ENCODE peak calls at places on chromosomes 2 and 18, in eight cellular contexts. M is central memory CD4-positive, alpha-beta T cell; Q is mucosa of gallbladder; R is GM04504; D is dorsolateral prefrontal cortex; Z is stimulated activated CD8-positive, alpha-beta memory T cell treated with anti-CD3 and anti-CD28 coated beads, Interleukin-4, amount 100 ng/mL, for 4 hours; S is lower lobe of right lung; J is caudate nucleus. U is an unnamed sample.

GRCh38 chr2:134500211-134500935 is 218.4 kb downstream of the TMEM163 start:
- DNase-seq in J (no peak), Q (no peak), S (no peak), R (no peak), M (no peak), Z (no peak), D (no peak), U (no peak)

GRCh38 chr2:186780701-186781316 is 68.2 kb downstream of the ZSWIM2 start:
- DNase-seq in Q (no peak), M (no peak), J (no peak), R (no peak), D (no peak), Z (no peak), S (no peak), U (peak)

GRCh38 chr2:54065411-54065810 is 50.0 kb upstream of the ACYP2 start:
- DNase-seq in S (no peak), R (peak), Z (no peak), Q (no peak), J (no peak), M (no peak), D (peak), U (no peak)

GRCh38 chr2:43082111-43082877 is 144.1 kb downstream of the ZFP36L2 start:
- DNase-seq in Q (peak), M (no peak), R (peak), Z (no peak), D (no peak), S (no peak), J (no peak), U (peak)

GRCh38 chr2:10278029-10278762 is 24.5 kb upstream of the HPCAL1 start:
- DNase-seq in D (peak), Q (peak), S (peak), R (peak), M (no peak), Z (no peak), J (no peak), U (no peak)

GRCh38 chr2:219739866-219740440 is 112.5 kb downstream of the SLC4A3 start:
- DNase-seq in Q (no peak), J (no peak), R (no peak), S (no peak), D (no peak), M (no peak), Z (no peak), U (no peak)

GRCh38 chr18:76685860-76686259 is 136.5 kb upstream of the ZNF236 start:
- DNase-seq in S (no peak), Q (no peak), J (no peak), M (no peak), R (no peak), D (no peak), Z (no peak), U (no peak)

GRCh38 chr2:11411768-11412448 is 54.1 kb downstream of the E2F6 start:
- DNase-seq in J (peak), Z (no peak), Q (peak), M (no peak), R (no peak), S (no peak), D (no peak), U (peak)

GRCh38 chr2:128375454-128375853 is 56.8 kb upstream of the HS6ST1 start:
- DNase-seq in D (no peak), J (no peak), R (no peak), M (no peak), Z (no peak), S (peak), Q (no peak), U (no peak)

GRCh38 chr2:65431417-65432226 is 777 bp downstream of the SPRED2 start:
- DNase-seq in J (peak), R (no peak), D (peak), Q (peak), M (peak), Z (no peak), S (peak), U (peak)

GRCh38 chr2:201132518-201132917 is 16.6 kb downstream of the CFLAR start:
- DNase-seq in R (no peak), S (no peak), Z (no peak), M (no peak), D (no peak), J (no peak), Q (no peak), U (peak)

GRCh38 chr2:21966139-21966538 is 842.4 kb downstream of the TDRD15 start:
- DNase-seq in J (no peak), D (no peak), R (no peak), Z (no peak), M (no peak), S (no peak), Q (no peak), U (no peak)

GRCh38 chr2:217599906-217600305 is 402.9 kb downstream of the TNS1 start:
- DNase-seq in D (peak), R (no peak), Z (no peak), Q (no peak), S (no peak), M (no peak), J (no peak), U (no peak)

GRCh38 chr2:176582990-176583481 is 313.8 kb downstream of the MTX2 start:
- DNase-seq in R (peak), M (no peak), Z (no peak), J (no peak), D (no peak), Q (no peak), S (no peak), U (peak)

GRCh38 chr2:219572237-219573001 is at the start of gene INHA:
- DNase-seq in Z (no peak), R (no peak), S (no peak), J (no peak), M (no peak), D (no peak), Q (no peak), U (no peak)

GRCh38 chr18:45637546-45638327 is 22.5 kb downstream of the SLC14A2 start:
- DNase-seq in M (no peak), S (no peak), D (no peak), Q (no peak), Z (no peak), J (no peak), R (no peak), U (no peak)

GRCh38 chr18:12891561-12891960 is 7.5 kb upstream of the PTPN2 start:
- DNase-seq in M (no peak), Z (no peak), D (no peak), J (no peak), S (no peak), Q (no peak), R (no peak), U (no peak)

GRCh38 chr18:37251679-37252078 is 313.9 kb downstream of the CELF4 start:
- DNase-seq in M (no peak), R (no peak), Q (peak), J (no peak), S (no peak), Z (no peak), D (no peak), U (no peak)

GRCh38 chr2:227774011-227774624 is 28.4 kb downstream of the SCYGR8 start:
- DNase-seq in S (no peak), Q (no peak), Z (no peak), J (no peak), M (no peak), D (no peak), R (no peak), U (peak)

GRCh38 chr2:55408946-55409868 is 10.4 kb downstream of the CCDC88A start:
- DNase-seq in R (no peak), Z (no peak), D (no peak), M (no peak), J (no peak), Q (no peak), S (no peak), U (no peak)

U was measured in endothelial cell of umbilical vein.